ENCODE peak calls at places on chromosome 5, in four cellular contexts. One of them, this sample, is unnamed.

GRCh38 chr5:66769839-66770617 is 173.8 kb downstream of the MAST4 start:
- DNase-seq in IMR-90: no peak
- DNase-seq in GM12878: no peak
- DNase-seq in K562: peak
- DNase-seq in this sample: peak

GRCh38 chr5:16464664-16465543 is 696 bp downstream of the ZNF622 start:
- DNase-seq in IMR-90: no peak
- DNase-seq in K562: peak
- DNase-seq in GM12878: no peak
- DNase-seq in this sample: no peak

GRCh38 chr5:73902327-73903051 is 276.5 kb downstream of the ARHGEF28 start:
- DNase-seq in GM12878: peak
- DNase-seq in IMR-90: peak
- DNase-seq in K562: peak
- DNase-seq in this sample: peak

GRCh38 chr5:179060116-179061008 is at the start of gene ZNF354C:
- DNase-seq in GM12878: no peak
- DNase-seq in IMR-90: peak
- DNase-seq in K562: peak
- DNase-seq in this sample: peak

GRCh38 chr5:73663860-73664240 is 37.9 kb downstream of the ARHGEF28 start:
- DNase-seq in K562: no peak
- DNase-seq in GM12878: peak
- DNase-seq in IMR-90: no peak
- DNase-seq in this sample: no peak

GRCh38 chr5:33260098-33260497 is 180.7 kb upstream of the TARS1 start:
- DNase-seq in GM12878: no peak
- DNase-seq in K562: no peak
- DNase-seq in IMR-90: peak
- DNase-seq in this sample: no peak

GRCh38 chr5:132419517-132420468 is 50.3 kb downstream of the SLC22A5 start:
- DNase-seq in K562: peak
- DNase-seq in GM12878: no peak
- DNase-seq in IMR-90: peak
- DNase-seq in this sample: no peak

GRCh38 chr5:150000990-150001659 is 586 bp downstream of the HMGXB3 start:
- DNase-seq in IMR-90: peak
- DNase-seq in K562: peak
- DNase-seq in GM12878: no peak
- DNase-seq in this sample: no peak

GRCh38 chr5:91028518-91028956 is 354.6 kb downstream of the ARRDC3 start:
- DNase-seq in GM12878: no peak
- DNase-seq in IMR-90: no peak
- DNase-seq in K562: peak
- DNase-seq in this sample: no peak

GRCh38 chr5:58460727-58461286 is 921 bp upstream of the PLK2 start:
- DNase-seq in GM12878: peak
- DNase-seq in K562: peak
- DNase-seq in IMR-90: peak
- DNase-seq in this sample: peak

GRCh38 chr5:34899066-34899465 is 16.2 kb downstream of the RAD1 start:
- DNase-seq in IMR-90: no peak
- DNase-seq in GM12878: no peak
- DNase-seq in K562: no peak
- DNase-seq in this sample: no peak

GRCh38 chr5:143401253-143401845 is 2.1 kb downstream of the NR3C1 start:
- DNase-seq in K562: no peak
- DNase-seq in GM12878: no peak
- DNase-seq in IMR-90: peak
- DNase-seq in this sample: no peak

GRCh38 chr5:173472164-173472563 is 143.9 kb upstream of the STC2 start:
- DNase-seq in GM12878: no peak
- DNase-seq in IMR-90: peak
- DNase-seq in K562: no peak
- DNase-seq in this sample: no peak

GRCh38 chr5:68459093-68459492 is 243.5 kb downstream of the PIK3R1 start:
- DNase-seq in GM12878: no peak
- DNase-seq in K562: no peak
- DNase-seq in IMR-90: no peak
- DNase-seq in this sample: no peak

GRCh38 chr5:14838396-14839319 is 32.9 kb downstream of the ANKH start:
- DNase-seq in GM12878: no peak
- DNase-seq in K562: no peak
- DNase-seq in IMR-90: no peak
- DNase-seq in this sample: no peak

GRCh38 chr5:166979576-166979975 is 1311.9 kb upstream of the WWC1 start:
- DNase-seq in K562: no peak
- DNase-seq in IMR-90: no peak
- DNase-seq in GM12878: no peak
- DNase-seq in this sample: no peak

GRCh38 chr5:66757219-66757833 is 161.1 kb downstream of the MAST4 start:
- DNase-seq in K562: peak
- DNase-seq in IMR-90: peak
- DNase-seq in GM12878: no peak
- DNase-seq in this sample: no peak

DNA sequence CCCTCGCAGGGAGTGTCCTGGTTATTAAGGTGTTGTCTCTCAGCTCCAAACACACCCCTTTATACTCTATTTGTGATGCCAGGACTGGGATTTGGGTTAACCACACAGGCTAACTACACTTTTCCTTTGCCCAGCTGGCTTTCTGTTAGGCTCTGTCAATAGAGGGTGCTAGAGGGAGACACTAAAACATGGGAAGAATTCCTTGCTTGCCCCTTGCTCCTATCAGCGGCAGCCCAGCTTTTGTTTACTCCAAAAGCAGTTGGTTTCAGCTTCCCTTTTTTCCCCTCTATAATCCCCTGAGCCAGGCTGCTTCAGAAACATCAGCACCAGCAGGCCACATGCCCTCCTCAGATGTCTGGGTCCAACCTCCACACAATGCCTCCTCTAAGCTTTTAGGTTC is 297.1 kb downstream of the KCTD16 start:
- DNase-seq in GM12878: no peak
- DNase-seq in IMR-90: peak
- DNase-seq in K562: no peak
- DNase-seq in this sample: no peak
- TF ChIP-seq CHD1 in GM12878: no peak
- TF ChIP-seq CHD1 in IMR-90: no peak
- TF ChIP-seq CHD1 in K562: no peak
- TF ChIP-seq CHD1 in this sample: no peak

GRCh38 chr5:63213256-63213655 is 634.6 kb downstream of the LRRC70 start:
- DNase-seq in GM12878: no peak
- DNase-seq in IMR-90: no peak
- DNase-seq in K562: no peak
- DNase-seq in this sample: no peak
- TF ChIP-seq CHD1 in GM12878: no peak
- TF ChIP-seq CHD1 in IMR-90: no peak
- TF ChIP-seq CHD1 in K562: no peak
- TF ChIP-seq CHD1 in this sample: no peak

GRCh38 chr5:54765327-54765726 is 220.1 kb downstream of the ESM1 start:
- DNase-seq in GM12878: no peak
- DNase-seq in K562: no peak
- DNase-seq in IMR-90: no peak
- DNase-seq in this sample: no peak
- TF ChIP-seq CHD1 in GM12878: no peak
- TF ChIP-seq CHD1 in K562: no peak
- TF ChIP-seq CHD1 in IMR-90: no peak
- TF ChIP-seq CHD1 in this sample: no peak

GRCh38 chr5:102755691-102756371 is 726 bp downstream of the PAM start:
- DNase-seq in GM12878: peak
- DNase-seq in K562: peak
- DNase-seq in IMR-90: peak
- DNase-seq in this sample: no peak
- TF ChIP-seq CHD1 in GM12878: no peak
- TF ChIP-seq CHD1 in K562: no peak
- TF ChIP-seq CHD1 in IMR-90: no peak
- TF ChIP-seq CHD1 in this sample: no peak

GRCh38 chr5:21219255-21219654 is 1231.3 kb upstream of the CDH18 start:
- DNase-seq in IMR-90: no peak
- DNase-seq in GM12878: no peak
- DNase-seq in K562: no peak
- DNase-seq in this sample: no peak
- TF ChIP-seq CHD1 in IMR-90: no peak
- TF ChIP-seq CHD1 in GM12878: no peak
- TF ChIP-seq CHD1 in K562: no peak
- TF ChIP-seq CHD1 in this sample: no peak

DNA sequence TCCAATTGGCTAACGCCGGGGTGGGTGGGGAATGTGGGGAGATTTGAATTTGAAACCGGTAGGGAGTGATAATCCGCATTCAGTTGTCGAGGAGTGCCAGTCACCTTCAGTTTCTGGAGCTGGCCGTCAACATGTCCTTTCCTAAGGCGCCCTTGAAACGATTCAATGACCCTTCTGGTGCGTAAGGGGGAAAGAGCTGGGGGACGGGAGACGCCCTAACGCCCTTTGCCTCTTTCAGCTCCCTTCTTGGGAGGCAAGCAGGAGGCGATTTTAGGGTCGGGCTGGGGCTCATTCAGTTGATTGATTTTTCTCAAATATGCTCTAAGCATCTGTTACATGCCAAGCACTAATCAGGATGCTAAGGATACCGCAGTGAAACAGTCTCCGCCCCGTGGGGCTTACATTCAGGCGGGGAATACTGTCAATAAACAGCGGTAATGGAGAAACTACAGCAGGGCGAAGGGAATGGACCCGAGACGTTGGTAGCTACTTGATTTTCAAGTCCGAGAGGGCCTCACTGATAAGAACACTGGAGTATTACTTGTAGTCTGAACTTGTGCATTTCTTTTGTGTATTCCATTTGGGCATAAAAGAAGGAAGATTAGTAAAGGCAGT is at the start of gene HMMR:
- DNase-seq in GM12878: no peak
- DNase-seq in IMR-90: peak
- DNase-seq in K562: peak
- DNase-seq in this sample: peak
- TF ChIP-seq CHD1 in GM12878: no peak
- TF ChIP-seq CHD1 in IMR-90: no peak
- TF ChIP-seq CHD1 in K562: peak
- TF ChIP-seq CHD1 in this sample: peak

GRCh38 chr5:124060413-124061095 is 548.6 kb downstream of the CSNK1G3 start:
- DNase-seq in GM12878: no peak
- DNase-seq in IMR-90: no peak
- DNase-seq in K562: no peak
- DNase-seq in this sample: no peak

GRCh38 chr5:124059200-124059599 is 547.2 kb downstream of the CSNK1G3 start:
- DNase-seq in GM12878: no peak
- DNase-seq in IMR-90: no peak
- DNase-seq in K562: no peak
- DNase-seq in this sample: no peak

GRCh38 chr5:124064956-124065355 is 553.0 kb downstream of the CSNK1G3 start:
- DNase-seq in GM12878: no peak
- DNase-seq in IMR-90: peak
- DNase-seq in K562: no peak
- DNase-seq in this sample: no peak

GRCh38 chr5:124060010-124060409 is 548.0 kb downstream of the CSNK1G3 start:
- DNase-seq in GM12878: no peak
- DNase-seq in K562: no peak
- DNase-seq in IMR-90: no peak
- DNase-seq in this sample: no peak

GRCh38 chr5:124061663-124062062 is 549.7 kb downstream of the CSNK1G3 start:
- DNase-seq in K562: no peak
- DNase-seq in GM12878: no peak
- DNase-seq in IMR-90: peak
- DNase-seq in this sample: no peak
- TF ChIP-seq CHD1 in K562: no peak
- TF ChIP-seq CHD1 in GM12878: no peak
- TF ChIP-seq CHD1 in IMR-90: no peak
- TF ChIP-seq CHD1 in this sample: no peak

DNA sequence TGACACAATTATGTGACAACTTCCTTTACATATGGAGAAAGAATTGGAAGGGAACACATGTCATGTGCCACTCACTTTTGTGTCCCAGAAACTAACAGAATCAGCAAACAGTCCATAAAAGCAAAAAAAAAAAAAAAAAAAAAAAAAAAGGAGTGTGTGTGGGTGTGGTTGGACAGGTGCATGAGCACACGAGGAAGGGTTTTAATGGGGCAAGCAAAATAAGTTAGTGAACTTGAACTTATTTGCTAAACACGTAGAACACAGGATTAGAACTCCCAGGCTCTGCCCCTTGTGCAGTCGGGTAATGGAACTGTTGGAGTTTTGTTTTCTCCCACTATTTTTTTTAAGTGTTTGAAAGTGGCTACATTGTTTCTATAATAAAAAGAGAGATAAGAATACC is 74.8 kb upstream of the PJA2 start:
- DNase-seq in K562: no peak
- DNase-seq in GM12878: no peak
- DNase-seq in IMR-90: no peak
- DNase-seq in this sample: no peak
- TF ChIP-seq CHD1 in K562: no peak
- TF ChIP-seq CHD1 in GM12878: no peak
- TF ChIP-seq CHD1 in IMR-90: no peak
- TF ChIP-seq CHD1 in this sample: no peak

GRCh38 chr5:38168029-38168428 is 90.3 kb upstream of the EGFLAM start:
- DNase-seq in IMR-90: no peak
- DNase-seq in K562: no peak
- DNase-seq in GM12878: no peak
- DNase-seq in this sample: no peak

GRCh38 chr5:38164776-38165399 is 93.5 kb upstream of the EGFLAM start:
- DNase-seq in IMR-90: no peak
- DNase-seq in GM12878: no peak
- DNase-seq in K562: no peak
- DNase-seq in this sample: no peak

GRCh38 chr5:38166832-38167231 is 91.5 kb upstream of the EGFLAM start:
- DNase-seq in GM12878: no peak
- DNase-seq in IMR-90: no peak
- DNase-seq in K562: no peak
- DNase-seq in this sample: no peak

GRCh38 chr5:38165435-38165834 is 92.9 kb upstream of the EGFLAM start:
- DNase-seq in IMR-90: no peak
- DNase-seq in K562: no peak
- DNase-seq in GM12878: no peak
- DNase-seq in this sample: no peak

GRCh38 chr5:38167562-38167996 is 90.8 kb upstream of the EGFLAM start:
- DNase-seq in IMR-90: no peak
- DNase-seq in K562: no peak
- DNase-seq in GM12878: no peak
- DNase-seq in this sample: no peak
- TF ChIP-seq CHD1 in IMR-90: no peak
- TF ChIP-seq CHD1 in K562: no peak
- TF ChIP-seq CHD1 in GM12878: no peak
- TF ChIP-seq CHD1 in this sample: no peak

This sample was measured in H1.